ENCODE peak calls at places on chromosomes 12 and 14, in six cellular contexts. L is NCI-H1092, O is Calu3, F is Daoy, J is NCI-H1694 treated with DMSO at 0.1 percent for 48 hours, K is retina. W is an unnamed sample.
A peak's percentile ranks its signal among the peaks of the same experiment; 100 is the strongest.

GRCh38 chr14:61482348-61483206 is 161.2 kb downstream of the PRKCH start:
- DNase-seq in F (no peak), O (no peak), K (no peak), L (no peak), J (no peak), W (no peak)

GRCh38 chr12:23534196-23534595 is 415.3 kb downstream of the SOX5 start:
- DNase-seq in K (no peak), J (no peak), O (no peak), L (no peak), F (no peak), W (no peak)

GRCh38 chr14:62778310-62778709 is 266.9 kb downstream of the KCNH5 start:
- DNase-seq in K (no peak), L (no peak), O (no peak), J (no peak), F (no peak), W (no peak)

GRCh38 chr14:72633551-72633950 is 260.4 kb downstream of the DPF3 start:
- DNase-seq in O (no peak), F (no peak), L (no peak), J (no peak), K (no peak), W (no peak)

GRCh38 chr14:50231475-50232275 is at the start of gene SOS2:
- DNase-seq in L (peak; percentile 86), O (peak; percentile 84), J (peak; percentile 86), F (peak; percentile 93), K (peak; percentile 97), W (peak; percentile 72)

GRCh38 chr14:25237845-25238244 is 187.9 kb upstream of the STXBP6 start:
- DNase-seq in K (peak; percentile 8), J (no peak), O (peak; percentile 18), L (peak; percentile 7), F (peak; percentile 11), W (no peak)

GRCh38 chr14:53044486-53044885 is 93.6 kb upstream of the FERMT2 start:
- DNase-seq in F (no peak), K (no peak), O (no peak), J (no peak), L (no peak), W (no peak)

GRCh38 chr14:104774453-104775072 is 21.0 kb downstream of the AKT1 start:
- DNase-seq in K (no peak), F (no peak), O (no peak), J (no peak), L (no peak), W (no peak)

GRCh38 chr12:122951406-122951805 is 14.9 kb downstream of the ABCB9 start:
- DNase-seq in L (no peak), K (no peak), O (peak; percentile 68), J (no peak), F (peak; percentile 80), W (no peak)

GRCh38 chr12:6280053-6280469 is 30.4 kb upstream of the PLEKHG6 start:
- DNase-seq in O (peak; percentile 72), F (peak; percentile 96), L (no peak), J (no peak), K (no peak), W (no peak)

GRCh38 chr14:79567306-79567705 is 644.0 kb downstream of the DIO2 start:
- DNase-seq in L (no peak), J (peak; percentile 74), F (no peak), K (no peak), O (no peak), W (no peak)

GRCh38 chr14:69354383-69355154 is 43.5 kb downstream of the ERH start:
- DNase-seq in O (peak; percentile 13), J (no peak), L (no peak), F (peak; percentile 57), K (no peak), W (peak; percentile 15)

GRCh38 chr14:19974844-19975243 is 547 bp upstream of the OR4K15 start:
- DNase-seq in L (no peak), F (no peak), K (no peak), J (no peak), O (no peak), W (peak; percentile 19)

GRCh38 chr12:59600174-59600573 is 4.3 kb downstream of the SLC16A7 start:
- DNase-seq in K (no peak), F (no peak), L (no peak), J (no peak), O (no peak), W (no peak)